ENCODE peak calls at places on chromosomes 7 and 10, in four cellular contexts. W, C, H and U are unnamed samples. For H3K27me3, the result is how much of the 10 kb centered on the place peaks cover.

GRCh38 chr10:103481974-103482531 is 3.0 kb upstream of the CALHM3 start:
- DNase-seq in W (no peak), C (peak), H (no peak), U (no peak)

GRCh38 chr7:128915841-128916642 is 5.5 kb upstream of the KCP start:
- DNase-seq in W (no peak), C (no peak), H (no peak), U (no peak)

GRCh38 chr7:94417261-94417660 is 22.6 kb downstream of the COL1A2 start:
- DNase-seq in W (no peak), C (no peak), H (no peak), U (no peak)

GRCh38 chr7:23759556-23760391 is 49.8 kb downstream of the STK31 start:
- DNase-seq in W (no peak), C (no peak), H (no peak), U (no peak)

GRCh38 chr7:29194206-29194593 is 375 bp upstream of the CHN2 start:
- DNase-seq in W (no peak), C (no peak), H (no peak), U (no peak)

GRCh38 chr10:71790749-71791440 is 17.6 kb upstream of the VSIR start:
- DNase-seq in W (no peak), C (no peak), H (no peak), U (no peak)

GRCh38 chr7:81333004-81333403 is 414.2 kb upstream of the SEMA3C start:
- DNase-seq in W (no peak), C (no peak), H (no peak), U (no peak)

GRCh38 chr10:44064317-44064716 is 320.6 kb downstream of the CXCL12 start:
- DNase-seq in W (no peak), C (no peak), H (no peak), U (no peak)

GRCh38 chr7:42350801-42351200 is 113.8 kb upstream of the GLI3 start:
- DNase-seq in W (no peak), C (no peak), H (no peak), U (no peak)

GRCh38 chr10:22433875-22434274 is 88.6 kb downstream of the SPAG6 start:
- DNase-seq in W (no peak), C (no peak), H (no peak), U (no peak)

GRCh38 chr7:114293289-114294012 is 121.2 kb upstream of the FOXP2 start:
- DNase-seq in W (no peak), C (no peak), H (no peak), U (no peak)

GRCh38 chr7:47291461-47292051 is 290.4 kb downstream of the TNS3 start:
- DNase-seq in W (no peak), C (no peak), H (peak), U (no peak)

GRCh38 chr7:101258243-101258731 is 13.4 kb upstream of the FIS1 start:
- DNase-seq in W (no peak), C (no peak), H (no peak), U (no peak)

GRCh38 chr7:52936750-52937149 is 98.7 kb upstream of the POM121L12 start:
- DNase-seq in W (no peak), C (no peak), H (no peak), U (no peak)

GRCh38 chr7:138097064-138097741 is 20.9 kb downstream of the AKR1D1 start:
- DNase-seq in W (no peak), C (peak), H (no peak), U (no peak)

GRCh38 chr7:133491846-133492652 is 239.2 kb downstream of the EXOC4 start:
- DNase-seq in W (no peak), C (no peak), H (no peak), U (no peak)

GRCh38 chr7:135160098-135160857 is 10.2 kb downstream of the CYREN start:
- DNase-seq in W (no peak), C (no peak), H (no peak), U (no peak)

DNA sequence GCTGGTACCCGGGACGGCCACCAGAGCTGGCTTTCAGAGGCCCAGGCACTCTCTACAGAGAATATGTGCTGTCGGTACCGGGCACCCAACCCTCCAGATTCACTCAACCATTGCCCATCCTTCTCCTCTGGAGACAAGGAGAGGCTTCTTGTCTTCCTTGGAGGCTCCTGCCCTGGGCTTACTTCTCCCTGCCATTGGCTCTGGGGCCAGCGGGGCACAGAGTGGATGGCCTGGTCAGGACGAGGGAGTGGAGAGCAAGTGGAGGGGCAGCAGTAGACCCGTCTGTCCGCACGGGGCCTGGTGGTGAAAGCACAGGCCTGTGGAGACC is 64.0 kb downstream of the HIPK2 start:
- DNase-seq in W (no peak), C (no peak), H (no peak), U (no peak)
- H3K9ac ChIP-seq in W (no peak), C (no peak), H (peak), U (peak)

DNA sequence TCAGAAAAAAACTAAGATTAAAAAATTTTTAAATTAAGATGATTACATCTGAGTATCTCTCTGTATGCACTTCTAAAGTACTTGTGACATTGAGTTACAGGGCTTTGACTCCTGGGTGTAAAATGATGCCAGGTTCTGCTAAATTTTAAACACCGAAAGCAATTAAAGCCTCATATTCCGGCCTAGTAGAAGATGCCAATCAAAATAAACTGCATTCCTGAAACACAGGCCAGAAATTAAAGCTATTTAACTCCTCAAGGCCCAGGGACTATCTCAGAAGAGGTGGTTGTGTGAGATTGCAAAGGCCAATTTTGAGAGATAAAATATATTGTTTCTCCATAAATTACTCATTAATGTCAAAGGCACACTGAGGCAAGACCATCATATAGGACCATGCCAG is 388.3 kb downstream of the KIF20B start:
- DNase-seq in W (no peak), C (no peak), H (no peak), U (no peak)
- TF ChIP-seq SUZ12 in W (no peak), C (no peak), H (no peak), U (no peak)

GRCh38 chr7:151166629-151167196 is 781 bp downstream of the GBX1 start:
- DNase-seq in W (no peak), C (no peak), H (no peak), U (no peak)
- H3K27me3 ChIP-seq in W (under half), C (half or more), H (under half), U (half or more)

GRCh38 chr7:151330181-151330580 is 11.4 kb upstream of the NUB1 start:
- DNase-seq in W (no peak), C (no peak), H (no peak), U (no peak)

GRCh38 chr7:151327659-151328058 is 14.0 kb upstream of the NUB1 start:
- DNase-seq in W (no peak), C (no peak), H (no peak), U (no peak)

GRCh38 chr7:151334628-151335027 is 7.0 kb upstream of the NUB1 start:
- DNase-seq in W (no peak), C (no peak), H (no peak), U (no peak)

GRCh38 chr7:151327022-151327421 is 14.6 kb upstream of the NUB1 start:
- DNase-seq in W (no peak), C (no peak), H (no peak), U (no peak)

GRCh38 chr7:151330656-151331055 is 11.0 kb upstream of the NUB1 start:
- DNase-seq in W (no peak), C (no peak), H (no peak), U (no peak)
- H3K9ac ChIP-seq in W (no peak), C (no peak), H (no peak), U (no peak)